ENCODE peak calls at places on chromosomes 6 and 20, in nine cellular contexts. R is heart right ventricle, I is endothelial cell of umbilical vein, Z is Calu3, Q is lower lobe of right lung, A is hepatocyte, U is GM20000, S is nephron progenitor cell, X is HCT116. E is an unnamed sample.

GRCh38 chr6:19838442-19839236 is 1.5 kb downstream of the ID4 start:
- DNase-seq in R (peak), I (no peak), Z (peak), Q (peak), A (peak), U (peak), S (peak), X (peak), E (peak)

GRCh38 chr6:101268541-101268940 is 125.0 kb upstream of the GRIK2 start:
- DNase-seq in R (no peak), I (no peak), Z (no peak), Q (no peak), A (no peak), U (no peak), S (no peak), X (no peak), E (no peak)

GRCh38 chr6:84456803-84457202 is 229.4 kb upstream of the CEP162 start:
- DNase-seq in R (no peak), I (no peak), Z (no peak), Q (no peak), A (no peak), U (no peak), S (no peak), X (no peak), E (no peak)

GRCh38 chr6:157045831-157046454 is 268.8 kb downstream of the ARID1B start:
- DNase-seq in R (no peak), I (peak), Z (peak), Q (no peak), A (peak), U (no peak), S (no peak), X (peak), E (no peak)

GRCh38 chr6:14848019-14848418 is 397.9 kb upstream of the JARID2 start:
- DNase-seq in R (no peak), I (no peak), Z (no peak), Q (no peak), A (no peak), U (no peak), S (no peak), X (no peak), E (no peak)

GRCh38 chr6:55868910-55869479 is 6.4 kb downstream of the BMP5 start:
- DNase-seq in R (no peak), I (no peak), Z (peak), Q (no peak), A (peak), U (peak), S (no peak), X (peak), E (no peak)

GRCh38 chr20:14235355-14235754 is 102.1 kb downstream of the FLRT3 start:
- DNase-seq in R (no peak), I (no peak), Z (no peak), Q (no peak), A (peak), U (no peak), S (no peak), X (no peak), E (no peak)

GRCh38 chr20:34709836-34710567 is 5.9 kb downstream of the TP53INP2 start:
- DNase-seq in R (peak), I (peak), Z (peak), Q (peak), A (peak), U (peak), S (peak), X (peak), E (peak)

GRCh38 chr6:75759207-75759606 is 10.2 kb downstream of the MYO6 start:
- DNase-seq in R (no peak), I (no peak), Z (peak), Q (no peak), A (no peak), U (no peak), S (no peak), X (no peak), E (no peak)

GRCh38 chr6:11654876-11655275 is 117.3 kb downstream of the TMEM170B start:
- DNase-seq in R (no peak), I (peak), Z (no peak), Q (no peak), A (no peak), U (no peak), S (no peak), X (no peak), E (no peak)

GRCh38 chr20:8291200-8291599 is 159.1 kb downstream of the PLCB1 start:
- DNase-seq in R (no peak), I (no peak), Z (no peak), Q (no peak), A (no peak), U (no peak), S (no peak), X (no peak), E (no peak)

GRCh38 chr6:94289131-94289530 is 869.8 kb upstream of the EPHA7 start:
- DNase-seq in R (no peak), I (no peak), Z (no peak), Q (no peak), A (no peak), U (no peak), S (no peak), X (no peak), E (no peak)

GRCh38 chr20:32536861-32537656 is 48.1 kb downstream of the NOL4L start:
- DNase-seq in R (peak), I (no peak), Z (peak), Q (peak), A (peak), U (peak), S (no peak), X (no peak), E (no peak)

GRCh38 chr20:32534661-32535240 is 50.4 kb downstream of the NOL4L start:
- DNase-seq in R (no peak), I (no peak), Z (no peak), Q (peak), A (no peak), U (peak), S (no peak), X (no peak), E (no peak)

GRCh38 chr20:32537657-32538525 is 47.2 kb downstream of the NOL4L start:
- DNase-seq in R (no peak), I (no peak), Z (peak), Q (no peak), A (peak), U (no peak), S (peak), X (no peak), E (no peak)

GRCh38 chr20:32535316-32535952 is 49.7 kb downstream of the NOL4L start:
- DNase-seq in R (no peak), I (no peak), Z (no peak), Q (peak), A (no peak), U (no peak), S (no peak), X (no peak), E (no peak)

GRCh38 chr20:32535953-32536823 is 48.9 kb downstream of the NOL4L start:
- DNase-seq in R (peak), I (no peak), Z (peak), Q (peak), A (peak), U (peak), S (peak), X (peak), E (peak)
- TF ChIP-seq CTCF in R (no peak), I (no peak), Z (no peak), Q (no peak), A (no peak), U (no peak), S (no peak), X (no peak), E (no peak)

GRCh38 chr20:52348434-52348833 is 156.9 kb upstream of the ZFP64 start:
- DNase-seq in R (no peak), I (peak), Z (no peak), Q (no peak), A (no peak), U (no peak), S (no peak), X (no peak), E (no peak)

GRCh38 chr20:52346797-52347196 is 155.2 kb upstream of the ZFP64 start:
- DNase-seq in R (no peak), I (no peak), Z (no peak), Q (no peak), A (no peak), U (no peak), S (no peak), X (no peak), E (no peak)

GRCh38 chr20:52340036-52340634 is 148.6 kb upstream of the ZFP64 start:
- DNase-seq in R (no peak), I (peak), Z (peak), Q (no peak), A (no peak), U (no peak), S (no peak), X (no peak), E (no peak)

GRCh38 chr20:52342913-52343312 is 151.3 kb upstream of the ZFP64 start:
- DNase-seq in R (no peak), I (no peak), Z (no peak), Q (no peak), A (no peak), U (no peak), S (no peak), X (no peak), E (no peak)
- TF ChIP-seq CTCF in R (no peak), I (no peak), Z (no peak), Q (no peak), A (no peak), U (no peak), S (no peak), X (no peak), E (no peak)

GRCh38 chr6:52230685-52231084 is 13.6 kb downstream of the IL17F start:
- DNase-seq in R (no peak), I (no peak), Z (no peak), Q (no peak), A (no peak), U (no peak), S (no peak), X (no peak), E (no peak)

GRCh38 chr6:52232990-52233389 is 11.3 kb downstream of the IL17F start:
- DNase-seq in R (no peak), I (no peak), Z (no peak), Q (no peak), A (no peak), U (no peak), S (no peak), X (no peak), E (no peak)

GRCh38 chr6:52231411-52232127 is 12.7 kb downstream of the IL17F start:
- DNase-seq in R (no peak), I (no peak), Z (no peak), Q (no peak), A (no peak), U (no peak), S (no peak), X (no peak), E (no peak)

DNA sequence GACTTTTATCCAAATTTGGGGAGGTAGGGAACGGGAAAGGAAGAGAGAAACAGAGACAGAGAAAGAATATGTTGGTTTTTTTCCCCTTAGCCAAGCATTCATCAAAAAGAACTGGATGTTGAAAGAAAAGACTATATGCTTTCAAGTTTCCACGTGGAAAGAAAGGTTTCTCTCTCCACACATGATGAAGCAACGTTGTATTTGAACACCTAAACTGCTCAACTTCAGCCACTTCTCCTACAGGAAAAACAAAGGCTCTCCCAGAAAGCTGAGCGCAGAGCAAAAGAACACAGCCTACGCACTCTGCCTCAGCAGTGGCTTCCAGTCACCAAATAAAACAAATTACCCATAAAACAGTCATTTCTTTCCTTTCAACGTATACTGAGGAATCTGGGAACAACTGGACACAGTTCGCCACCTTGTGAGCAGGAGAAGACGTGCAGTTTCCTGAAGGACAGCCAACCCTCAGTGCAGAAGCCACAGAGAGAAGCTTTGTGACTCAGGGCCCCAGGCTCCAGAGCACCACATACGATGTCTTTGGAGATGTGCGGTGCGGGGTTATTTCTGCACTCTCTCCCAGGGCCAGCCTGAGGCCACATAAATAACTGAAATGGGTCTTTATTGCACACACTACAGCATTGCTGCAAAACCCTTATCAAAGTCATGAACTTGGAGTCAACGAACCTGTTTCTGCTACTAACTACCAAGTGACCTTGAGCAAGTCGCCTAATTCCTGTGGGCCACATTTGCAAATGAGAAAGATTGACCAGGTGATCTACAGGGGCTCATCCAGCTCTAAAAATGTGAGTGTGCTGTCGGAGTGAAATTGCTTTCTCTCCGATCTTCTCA is 10.1 kb downstream of the IL17F start:
- DNase-seq in R (no peak), I (peak), Z (peak), Q (no peak), A (peak), U (peak), S (peak), X (peak), E (no peak)
- TF ChIP-seq CTCF in R (peak), I (peak), Z (peak), Q (peak), A (peak), U (peak), S (peak), X (peak), E (peak)

DNA sequence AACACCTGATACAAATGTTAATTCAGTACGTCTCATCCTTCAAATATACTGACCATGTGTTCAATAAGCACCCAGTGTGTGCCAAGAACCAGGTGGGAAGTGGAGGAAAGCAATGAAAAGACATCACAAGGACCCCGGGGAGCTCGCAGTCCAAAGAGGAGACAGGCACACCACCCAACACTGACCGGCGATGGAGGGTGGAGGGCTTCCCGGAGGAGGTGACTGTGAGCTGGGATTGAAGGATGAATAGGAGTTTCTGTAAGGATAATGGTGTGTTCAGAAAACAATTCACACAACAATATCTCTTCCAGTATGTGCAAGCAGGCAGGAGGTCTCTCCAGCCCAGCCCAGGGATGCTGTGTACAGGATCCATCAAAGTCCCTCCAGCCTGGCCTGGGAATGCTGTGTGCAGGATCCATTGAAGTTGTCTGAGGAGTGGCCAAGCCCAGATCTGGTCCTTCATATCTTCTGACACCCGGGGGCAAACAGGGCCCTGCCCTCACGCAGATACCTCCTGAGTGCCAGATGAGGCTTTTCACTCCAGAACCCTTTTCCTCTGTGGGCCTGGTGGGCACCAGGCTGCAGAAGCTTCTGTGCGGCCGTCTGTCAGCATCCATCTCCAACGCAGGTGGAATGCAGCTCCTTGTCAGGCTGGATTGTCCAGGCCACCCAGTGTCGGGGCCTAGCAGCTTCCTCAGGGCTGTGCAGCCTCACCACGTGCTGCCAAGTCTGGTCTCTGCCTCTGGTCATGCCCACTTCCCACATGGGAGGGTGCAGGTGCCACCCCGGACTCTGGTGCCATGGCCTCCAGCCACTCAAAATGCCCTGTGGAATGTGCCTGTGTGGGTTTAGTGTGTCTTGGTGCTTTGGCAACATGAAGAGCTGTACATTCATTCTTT is 36.3 kb downstream of the DLL1 start:
- DNase-seq in R (no peak), I (no peak), Z (no peak), Q (no peak), A (no peak), U (no peak), S (no peak), X (no peak), E (no peak)
- TF ChIP-seq CTCF in R (no peak), I (no peak), Z (no peak), Q (no peak), A (no peak), U (no peak), S (no peak), X (no peak), E (no peak)

GRCh38 chr6:150991487-150991886 is 126.0 kb downstream of the MTHFD1L start:
- DNase-seq in R (no peak), I (no peak), Z (no peak), Q (no peak), A (no peak), U (no peak), S (no peak), X (no peak), E (no peak)

GRCh38 chr6:150992279-150992678 is 126.8 kb downstream of the MTHFD1L start:
- DNase-seq in R (no peak), I (no peak), Z (no peak), Q (no peak), A (no peak), U (no peak), S (no peak), X (no peak), E (no peak)

GRCh38 chr6:150987855-150988484 is 122.5 kb downstream of the MTHFD1L start:
- DNase-seq in R (no peak), I (no peak), Z (no peak), Q (no peak), A (no peak), U (no peak), S (no peak), X (no peak), E (no peak)

GRCh38 chr6:150992682-150993081 is 127.2 kb downstream of the MTHFD1L start:
- DNase-seq in R (no peak), I (no peak), Z (no peak), Q (no peak), A (no peak), U (no peak), S (no peak), X (no peak), E (no peak)

DNA sequence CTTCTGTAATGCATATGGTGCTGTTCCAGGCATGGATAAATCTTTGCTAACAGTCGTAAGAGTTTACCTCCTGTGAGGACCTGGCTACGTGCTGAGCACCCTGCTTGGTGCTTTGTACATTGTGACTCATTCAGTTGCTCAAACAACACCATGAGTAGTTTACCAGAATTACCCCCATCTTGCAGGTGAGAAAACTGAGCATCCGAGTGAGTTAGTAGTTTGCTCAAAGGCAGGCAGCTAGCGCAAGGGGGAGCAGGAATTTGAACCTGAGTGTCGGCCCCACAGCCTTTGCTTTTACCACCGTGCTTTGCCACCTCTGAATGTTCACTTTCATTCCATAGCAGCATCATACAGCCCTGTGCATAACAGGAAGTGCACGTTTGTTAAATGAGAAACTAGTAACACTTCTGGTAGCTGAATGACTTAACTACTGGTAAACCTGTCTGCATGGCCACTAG is 121.9 kb downstream of the MTHFD1L start:
- DNase-seq in R (no peak), I (peak), Z (no peak), Q (no peak), A (no peak), U (peak), S (no peak), X (no peak), E (no peak)
- TF ChIP-seq CTCF in R (no peak), I (no peak), Z (no peak), Q (no peak), A (no peak), U (no peak), S (no peak), X (no peak), E (no peak)

DNA sequence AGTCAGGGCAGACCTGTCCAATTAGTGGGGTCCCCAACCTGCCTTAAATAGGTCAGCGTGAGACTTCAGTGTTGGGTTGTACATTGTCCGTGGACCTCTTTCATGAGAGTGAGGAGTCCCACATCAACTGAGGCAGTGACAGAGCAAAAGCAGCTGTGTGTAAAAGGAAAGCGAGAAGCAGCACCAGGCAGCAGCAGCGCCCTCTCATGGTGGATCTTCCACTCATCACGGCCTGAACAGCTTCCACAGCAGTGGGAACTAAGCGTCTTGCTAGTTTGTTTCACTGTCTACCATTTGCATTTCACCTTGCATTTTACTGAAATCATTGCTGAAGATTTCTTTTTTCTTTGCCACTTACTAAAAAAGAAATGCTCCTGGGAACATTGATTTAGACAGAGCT is 333.8 kb downstream of the PKHD1 start:
- DNase-seq in R (peak), I (no peak), Z (peak), Q (peak), A (peak), U (peak), S (peak), X (no peak), E (no peak)
- TF ChIP-seq CTCF in R (peak), I (no peak), Z (peak), Q (peak), A (peak), U (peak), S (peak), X (peak), E (peak)

DNA sequence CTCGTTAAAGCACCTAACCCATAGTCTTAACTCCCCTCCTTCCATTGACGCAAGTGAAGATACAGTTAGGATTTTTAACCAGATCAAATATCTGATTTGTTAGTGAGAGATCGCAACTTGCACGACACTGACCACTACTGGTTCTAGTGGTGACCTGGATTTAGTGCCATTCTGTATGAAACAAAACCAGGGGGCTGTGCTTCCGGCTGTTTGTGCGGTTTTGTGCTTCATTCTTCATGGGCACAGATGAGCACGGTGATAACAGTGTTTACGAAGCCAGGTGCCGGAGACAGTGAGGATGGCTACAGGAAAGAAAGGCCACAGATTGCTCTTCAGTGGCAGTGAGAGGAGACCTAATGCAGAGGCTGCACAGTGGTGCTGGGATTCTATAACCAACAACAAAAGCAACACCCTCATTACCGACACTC is 75.5 kb downstream of the NOL4L start:
- DNase-seq in R (no peak), I (peak), Z (no peak), Q (no peak), A (no peak), U (peak), S (no peak), X (no peak), E (no peak)
- TF ChIP-seq CTCF in R (no peak), I (peak), Z (no peak), Q (peak), A (peak), U (no peak), S (no peak), X (peak), E (no peak)

GRCh38 chr6:45231660-45232059 is 96.5 kb upstream of the RUNX2 start:
- DNase-seq in R (no peak), I (no peak), Z (no peak), Q (no peak), A (no peak), U (no peak), S (no peak), X (no peak), E (no peak)

GRCh38 chr6:45229416-45229815 is 98.7 kb upstream of the RUNX2 start:
- DNase-seq in R (no peak), I (no peak), Z (no peak), Q (no peak), A (no peak), U (no peak), S (no peak), X (no peak), E (no peak)

GRCh38 chr6:45222380-45222779 is 105.8 kb upstream of the RUNX2 start:
- DNase-seq in R (no peak), I (no peak), Z (no peak), Q (no peak), A (no peak), U (no peak), S (no peak), X (no peak), E (no peak)

GRCh38 chr6:45226081-45226480 is 102.0 kb upstream of the RUNX2 start:
- DNase-seq in R (no peak), I (no peak), Z (no peak), Q (no peak), A (no peak), U (no peak), S (no peak), X (no peak), E (no peak)
- TF ChIP-seq CTCF in R (no peak), I (no peak), Z (no peak), Q (no peak), A (no peak), U (no peak), S (no peak), X (peak), E (peak)

GRCh38 chr20:62237772-62238568 is at the start of gene OSBPL2:
- DNase-seq in R (peak), I (peak), Z (peak), Q (peak), A (peak), U (peak), S (peak), X (peak), E (peak)
- TF ChIP-seq CTCF in R (no peak), I (no peak), Z (no peak), Q (no peak), A (no peak), U (no peak), S (no peak), X (no peak), E (no peak)